ENCODE peak calls at places on chromosome 10, in six cellular contexts. S, L, E, P, K and I are unnamed samples.

GRCh38 chr10:129035052-129035805 is 431.8 kb upstream of the MGMT start:
- DNase-seq in P (no peak), S (no peak), L (no peak), E (no peak), K (no peak), I (peak)

GRCh38 chr10:100729877-100730738 is 15.3 kb upstream of the PAX2 start:
- DNase-seq in L (no peak), E (no peak), K (no peak), P (no peak), S (no peak), I (no peak)

GRCh38 chr10:66925896-66926719 is at the start of gene LRRTM3:
- DNase-seq in S (no peak), P (peak), K (peak), E (no peak), L (peak), I (peak)

GRCh38 chr10:100345570-100346330 is 1.3 kb upstream of the SCD start:
- DNase-seq in L (no peak), P (no peak), K (peak), E (no peak), S (no peak), I (no peak)

GRCh38 chr10:3323865-3324498 is 151.4 kb upstream of the PITRM1 start:
- DNase-seq in P (no peak), E (no peak), K (peak), S (no peak), L (no peak), I (no peak)

GRCh38 chr10:100878291-100878910 is 34.4 kb upstream of the SLF2 start:
- DNase-seq in E (no peak), K (peak), P (peak), L (peak), S (no peak), I (no peak)

GRCh38 chr10:26700884-26701630 is 3.6 kb downstream of the PDSS1 start:
- DNase-seq in K (no peak), L (no peak), E (no peak), S (no peak), P (no peak), I (no peak)

GRCh38 chr10:28810062-28810870 is 132.9 kb downstream of the BAMBI start:
- DNase-seq in E (no peak), K (no peak), L (no peak), S (no peak), P (no peak), I (no peak)